ENCODE peak calls at places on chromosomes 2 and 18, in six cellular contexts. Q is CD8-positive, alpha-beta T cell; W is esophagus squamous epithelium; K is WERI-Rb-1; M is body of pancreas; O is AG04450. A is an unnamed sample.

GRCh38 chr2:42523341-42523740 is 29.6 kb upstream of the KCNG3 start:
- DNase-seq in Q (no peak), W (no peak), K (no peak), M (no peak), O (no peak), A (no peak)

GRCh38 chr18:6629635-6630140 is 99.8 kb upstream of the ARHGAP28 start:
- DNase-seq in Q (no peak), W (no peak), K (no peak), M (no peak), O (no peak), A (no peak)

GRCh38 chr2:218959141-218959731 is at the start of gene CDK5R2:
- DNase-seq in Q (peak), W (no peak), K (peak), M (peak), O (peak), A (peak)

GRCh38 chr2:11558206-11558886 is 24.5 kb downstream of the GREB1 start:
- DNase-seq in Q (no peak), W (no peak), K (peak), M (no peak), O (no peak), A (no peak)

GRCh38 chr2:45872211-45872610 is 220.7 kb downstream of the PRKCE start:
- DNase-seq in Q (no peak), W (no peak), K (peak), M (no peak), O (no peak), A (no peak)

GRCh38 chr2:44802409-44803099 is 138.9 kb upstream of the SIX3 start:
- DNase-seq in Q (no peak), W (no peak), K (no peak), M (no peak), O (no peak), A (no peak)

GRCh38 chr18:13629841-13630747 is 96.3 kb downstream of the FAM210A start:
- DNase-seq in Q (peak), W (no peak), K (peak), M (peak), O (no peak), A (peak)

GRCh38 chr2:38030590-38031326 is 45.2 kb downstream of the CYP1B1 start:
- DNase-seq in Q (no peak), W (no peak), K (no peak), M (no peak), O (no peak), A (no peak)

GRCh38 chr18:5463390-5463789 is 80.4 kb downstream of the EPB41L3 start:
- DNase-seq in Q (no peak), W (no peak), K (no peak), M (peak), O (peak), A (no peak)

GRCh38 chr2:238921259-238921658 is 73.4 kb downstream of the TWIST2 start:
- DNase-seq in Q (no peak), W (no peak), K (no peak), M (no peak), O (no peak), A (no peak)

GRCh38 chr2:23624378-23624777 is 239.4 kb downstream of the KLHL29 start:
- DNase-seq in Q (no peak), W (no peak), K (peak), M (no peak), O (no peak), A (peak)

GRCh38 chr2:173118385-173118784 is 42.7 kb downstream of the MAP3K20 start:
- DNase-seq in Q (no peak), W (no peak), K (no peak), M (no peak), O (no peak), A (no peak)

GRCh38 chr18:60935046-60935445 is 398.2 kb upstream of the CDH20 start:
- DNase-seq in Q (no peak), W (no peak), K (no peak), M (no peak), O (no peak), A (no peak)

GRCh38 chr2:218849721-218850120 is 9.9 kb upstream of the WNT6 start:
- DNase-seq in Q (no peak), W (no peak), K (peak), M (no peak), O (no peak), A (no peak)

GRCh38 chr2:155157065-155157464 is 458.6 kb downstream of the KCNJ3 start:
- DNase-seq in Q (no peak), W (no peak), K (no peak), M (no peak), O (no peak), A (no peak)

GRCh38 chr2:75710577-75711253 is at the start of gene GCFC2:
- DNase-seq in Q (peak), W (peak), K (peak), M (peak), O (peak), A (peak)
- TF ChIP-seq CTCF in Q (peak), W (peak), K (peak), M (no peak), O (peak), A (peak)

GRCh38 chr2:168160897-168161296 is 86.5 kb downstream of the STK39 start:
- DNase-seq in Q (no peak), W (no peak), K (peak), M (no peak), O (no peak), A (no peak)
- TF ChIP-seq CTCF in Q (no peak), W (no peak), K (peak), M (no peak), O (peak), A (peak)

DNA sequence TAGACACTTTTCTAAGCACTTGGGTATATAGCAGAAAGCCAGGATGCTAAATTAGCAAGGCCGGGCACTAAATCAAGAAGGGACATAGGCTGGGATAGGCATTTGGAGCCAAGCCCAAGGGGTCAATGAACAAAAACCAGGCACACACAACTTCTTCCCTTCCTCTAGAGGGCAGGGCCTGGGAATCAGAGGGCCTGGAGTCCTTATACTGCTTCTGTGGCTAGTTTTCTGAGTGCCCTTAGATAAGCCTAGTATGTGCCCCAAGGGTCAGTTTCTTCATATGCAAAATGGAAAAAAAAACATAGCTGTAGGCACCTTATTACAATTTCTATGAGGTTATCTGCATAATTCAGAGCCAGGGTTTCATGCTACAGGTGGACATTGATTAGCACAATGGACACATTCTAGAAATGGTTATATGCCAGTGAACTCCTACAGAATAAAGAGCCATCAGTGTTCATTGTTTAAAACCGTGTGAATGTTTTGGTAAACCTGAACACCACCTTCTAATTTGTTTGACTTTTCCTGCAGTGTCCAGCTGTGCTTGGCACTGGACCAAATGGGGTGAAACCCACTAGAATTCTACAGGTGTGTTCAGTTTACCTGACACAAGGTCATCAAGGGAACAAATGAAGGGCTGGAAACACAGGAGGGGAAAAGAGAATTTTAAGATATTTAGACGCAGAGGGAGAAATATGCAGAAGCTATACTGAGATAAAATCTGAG is 49.6 kb downstream of the PAX8 start:
- DNase-seq in Q (no peak), W (no peak), K (no peak), M (no peak), O (no peak), A (no peak)
- TF ChIP-seq CTCF in Q (no peak), W (no peak), K (peak), M (no peak), O (no peak), A (no peak)

GRCh38 chr2:178526256-178526655 is 46.0 kb downstream of the PLEKHA3 start:
- DNase-seq in Q (no peak), W (no peak), K (no peak), M (no peak), O (no peak), A (no peak)

GRCh38 chr2:178521304-178522150 is 41.3 kb downstream of the PLEKHA3 start:
- DNase-seq in Q (no peak), W (no peak), K (no peak), M (no peak), O (no peak), A (no peak)

GRCh38 chr2:178527592-178527991 is 47.3 kb downstream of the PLEKHA3 start:
- DNase-seq in Q (no peak), W (no peak), K (no peak), M (no peak), O (no peak), A (no peak)

GRCh38 chr2:178522950-178523595 is 42.8 kb downstream of the PLEKHA3 start:
- DNase-seq in Q (peak), W (peak), K (no peak), M (peak), O (peak), A (peak)

DNA sequence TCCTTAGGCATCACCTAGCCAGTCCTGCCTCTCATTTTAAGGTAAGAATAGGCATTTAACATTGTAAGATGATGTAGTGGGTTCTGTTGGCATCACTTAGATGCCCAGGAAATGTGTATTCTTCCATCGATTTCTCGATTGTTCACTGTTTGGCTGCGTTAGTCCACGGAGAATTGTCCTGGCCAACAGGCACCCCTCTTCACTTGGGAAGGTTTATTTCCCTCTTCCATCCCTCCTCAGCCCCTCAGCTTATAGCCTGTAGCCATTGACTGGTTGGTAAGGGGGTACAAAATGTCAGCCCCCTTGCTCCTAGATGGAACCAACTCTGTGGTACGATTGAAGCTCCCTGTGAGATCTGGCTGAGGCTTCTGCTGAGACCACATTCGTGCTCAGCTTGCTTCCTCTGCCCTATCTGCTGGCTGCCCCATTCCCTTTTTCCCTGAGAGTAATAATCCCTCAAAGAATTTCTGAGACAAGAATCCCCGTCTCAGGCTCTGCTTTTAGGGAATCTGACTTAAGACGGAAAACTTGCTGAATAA is 43.4 kb downstream of the PLEKHA3 start:
- DNase-seq in Q (no peak), W (no peak), K (no peak), M (no peak), O (no peak), A (no peak)
- TF ChIP-seq CTCF in Q (no peak), W (no peak), K (no peak), M (no peak), O (no peak), A (no peak)

GRCh38 chr18:26185267-26185666 is 41.0 kb upstream of the TAF4B start:
- DNase-seq in Q (no peak), W (no peak), K (no peak), M (no peak), O (no peak), A (no peak)
- TF ChIP-seq CTCF in Q (no peak), W (no peak), K (no peak), M (no peak), O (no peak), A (peak)

GRCh38 chr18:1503847-1504246 is 599.2 kb downstream of the ADCYAP1 start:
- DNase-seq in Q (no peak), W (no peak), K (no peak), M (no peak), O (no peak), A (no peak)

GRCh38 chr18:1498216-1498615 is 593.5 kb downstream of the ADCYAP1 start:
- DNase-seq in Q (no peak), W (no peak), K (no peak), M (no peak), O (no peak), A (no peak)

GRCh38 chr18:1495387-1495786 is 590.7 kb downstream of the ADCYAP1 start:
- DNase-seq in Q (no peak), W (no peak), K (no peak), M (no peak), O (no peak), A (no peak)

DNA sequence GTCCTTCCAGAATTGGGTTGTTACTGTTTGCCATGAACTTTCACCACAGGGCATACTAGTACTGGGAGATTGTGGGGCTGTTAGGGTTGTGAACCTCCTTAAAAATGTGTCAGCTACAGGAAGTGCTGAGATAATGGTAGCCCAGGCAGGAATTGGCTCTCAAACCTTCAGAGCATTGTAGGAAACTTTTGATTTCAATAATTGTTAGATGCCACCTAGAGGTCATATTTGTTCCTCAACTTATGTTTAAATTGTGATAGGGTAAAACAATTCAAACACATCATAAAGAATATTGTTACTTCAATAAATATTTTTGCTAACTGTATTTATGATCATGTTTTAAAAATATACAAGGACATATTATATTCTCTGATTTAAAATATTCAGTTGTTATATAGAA is 594.6 kb downstream of the ADCYAP1 start:
- DNase-seq in Q (no peak), W (no peak), K (no peak), M (no peak), O (no peak), A (no peak)
- TF ChIP-seq CTCF in Q (no peak), W (peak), K (peak), M (no peak), O (no peak), A (no peak)

GRCh38 chr2:233059797-233060499 is at the start of gene INPP5D:
- DNase-seq in Q (peak), W (no peak), K (no peak), M (peak), O (no peak), A (no peak)

GRCh38 chr2:233061007-233061590 is 957 bp downstream of the INPP5D start:
- DNase-seq in Q (no peak), W (no peak), K (no peak), M (no peak), O (no peak), A (no peak)

GRCh38 chr2:233058717-233059546 is 1.2 kb upstream of the INPP5D start:
- DNase-seq in Q (no peak), W (no peak), K (no peak), M (no peak), O (no peak), A (no peak)

GRCh38 chr2:233060500-233061006 is 411 bp downstream of the INPP5D start:
- DNase-seq in Q (no peak), W (no peak), K (no peak), M (peak), O (no peak), A (no peak)

DNA sequence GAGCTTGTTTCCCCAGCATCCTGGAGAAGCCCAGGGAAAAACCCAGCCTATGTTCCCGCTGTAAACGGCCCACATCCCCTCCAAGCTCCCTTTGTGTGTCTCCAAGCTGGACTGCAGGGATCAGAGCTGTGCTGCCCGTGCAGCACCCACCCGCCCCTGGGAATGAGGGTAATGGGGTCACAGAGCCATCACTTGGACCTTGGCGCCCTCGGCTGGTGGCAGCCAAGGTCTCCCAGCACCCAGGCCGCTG is 670 bp upstream of the INPP5D start:
- DNase-seq in Q (no peak), W (no peak), K (no peak), M (no peak), O (no peak), A (no peak)
- TF ChIP-seq CTCF in Q (no peak), W (no peak), K (peak), M (no peak), O (no peak), A (no peak)

GRCh38 chr2:26459991-26460612 is 17.8 kb downstream of the OTOF start:
- DNase-seq in Q (no peak), W (no peak), K (peak), M (no peak), O (no peak), A (no peak)

GRCh38 chr2:26457695-26458364 is 20.1 kb downstream of the OTOF start:
- DNase-seq in Q (no peak), W (no peak), K (no peak), M (no peak), O (no peak), A (no peak)

GRCh38 chr2:26456701-26457224 is 21.2 kb downstream of the OTOF start:
- DNase-seq in Q (no peak), W (no peak), K (no peak), M (peak), O (no peak), A (no peak)

GRCh38 chr2:26457241-26457666 is 20.7 kb downstream of the OTOF start:
- DNase-seq in Q (no peak), W (no peak), K (no peak), M (no peak), O (no peak), A (no peak)

DNA sequence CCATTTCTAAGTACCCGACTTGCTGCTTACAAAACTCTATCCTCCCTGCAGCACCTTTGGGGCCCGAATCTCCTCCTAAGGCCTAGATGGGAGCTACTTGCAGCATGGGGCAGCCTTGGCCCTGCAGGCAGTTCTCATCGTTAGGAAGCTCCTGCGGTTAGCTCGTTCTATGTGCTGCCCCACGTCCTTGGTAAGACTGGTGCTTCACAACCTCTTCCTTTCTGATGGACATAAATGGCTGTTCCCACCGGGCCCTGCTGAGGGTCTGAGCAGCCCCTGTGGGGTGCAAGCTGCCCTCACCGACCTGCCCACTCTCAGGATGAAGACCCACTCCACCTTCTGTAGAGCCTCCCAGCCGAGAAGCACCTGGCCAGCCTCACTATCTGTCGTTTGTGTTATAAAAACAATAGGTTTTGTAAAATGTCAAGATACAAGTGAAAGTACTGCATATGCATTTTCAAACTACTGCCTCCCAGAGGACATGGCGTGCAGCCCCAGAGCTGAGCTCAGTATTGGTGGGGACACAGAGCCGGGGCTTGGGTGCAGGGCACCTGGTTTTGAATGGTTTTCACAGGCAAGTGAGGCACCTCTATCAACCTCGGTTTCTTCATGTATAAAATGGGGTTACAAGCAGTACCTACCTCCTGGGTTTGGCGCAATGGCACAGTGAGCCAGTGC is 19.4 kb downstream of the OTOF start:
- DNase-seq in Q (no peak), W (no peak), K (no peak), M (no peak), O (no peak), A (no peak)
- TF ChIP-seq CTCF in Q (no peak), W (no peak), K (no peak), M (no peak), O (no peak), A (no peak)

GRCh38 chr2:1744446-1745170 is at the start of gene PXDN:
- DNase-seq in Q (no peak), W (no peak), K (peak), M (no peak), O (no peak), A (peak)
- TF ChIP-seq CTCF in Q (no peak), W (no peak), K (no peak), M (no peak), O (no peak), A (no peak)

GRCh38 chr2:32538735-32539134 is 89.1 kb upstream of the TTC27 start:
- DNase-seq in Q (no peak), W (no peak), K (no peak), M (no peak), O (no peak), A (no peak)
- TF ChIP-seq CTCF in Q (no peak), W (no peak), K (no peak), M (no peak), O (no peak), A (no peak)